ENCODE peak calls at places on chromosomes 1 and 21, in five cellular contexts. One of them, this sample, is unnamed.

GRCh38 chr1:171290611-171291010 is 23.4 kb upstream of the FMO4 start:
- DNase-seq in BJ: no peak
- DNase-seq in endothelial cell: no peak
- DNase-seq in aorta: no peak
- DNase-seq in naive thymus-derived CD4-positive, alpha-beta T cell: no peak
- DNase-seq in this sample: no peak

GRCh38 chr1:216836316-216836715 is 113.1 kb upstream of the ESRRG start:
- DNase-seq in endothelial cell: no peak
- DNase-seq in aorta: no peak
- DNase-seq in BJ: no peak
- DNase-seq in naive thymus-derived CD4-positive, alpha-beta T cell: no peak
- DNase-seq in this sample: no peak

GRCh38 chr1:185654199-185654951 is 79.8 kb upstream of the HMCN1 start:
- DNase-seq in aorta: no peak
- DNase-seq in endothelial cell: no peak
- DNase-seq in naive thymus-derived CD4-positive, alpha-beta T cell: no peak
- DNase-seq in BJ: no peak
- DNase-seq in this sample: no peak

GRCh38 chr1:98221926-98222325 is 301.1 kb upstream of the DPYD start:
- DNase-seq in naive thymus-derived CD4-positive, alpha-beta T cell: no peak
- DNase-seq in BJ: no peak
- DNase-seq in endothelial cell: no peak
- DNase-seq in aorta: no peak
- DNase-seq in this sample: no peak

GRCh38 chr1:197783510-197783948 is 8.2 kb upstream of the DENND1B start:
- DNase-seq in naive thymus-derived CD4-positive, alpha-beta T cell: no peak
- DNase-seq in BJ: peak; percentile 37
- DNase-seq in aorta: no peak
- DNase-seq in endothelial cell: no peak
- DNase-seq in this sample: no peak

GRCh38 chr1:55718758-55719671 is 503.9 kb upstream of the USP24 start:
- DNase-seq in endothelial cell: no peak
- DNase-seq in aorta: peak; percentile 75
- DNase-seq in naive thymus-derived CD4-positive, alpha-beta T cell: no peak
- DNase-seq in BJ: peak; percentile 100
- DNase-seq in this sample: no peak

GRCh38 chr1:171715813-171716251 is 26.0 kb downstream of the VAMP4 start:
- DNase-seq in naive thymus-derived CD4-positive, alpha-beta T cell: no peak
- DNase-seq in aorta: no peak
- DNase-seq in endothelial cell: no peak
- DNase-seq in BJ: peak; percentile 10
- DNase-seq in this sample: no peak

GRCh38 chr21:36695671-36696389 is 3.1 kb upstream of the SIM2 start:
- DNase-seq in endothelial cell: peak; percentile 43
- DNase-seq in naive thymus-derived CD4-positive, alpha-beta T cell: no peak
- DNase-seq in aorta: no peak
- DNase-seq in BJ: no peak
- DNase-seq in this sample: no peak

This sample was measured in naive B cell.